ENCODE peak calls at places on chromosomes 12 and 14, in five cellular contexts. N is RWPE1, W is left ventricle myocardium superior, T is HL-60, M is HAP-1. I is an unnamed sample.

GRCh38 chr14:106506901-106507305 is 980.5 kb downstream of the TMEM121 start:
- DNase-seq in M (no peak), T (no peak), W (no peak), N (no peak), I (no peak)

GRCh38 chr14:60931206-60931605 is 49.7 kb downstream of the TRMT5 start:
- DNase-seq in T (no peak), W (no peak), N (no peak), M (no peak), I (no peak)

GRCh38 chr12:108629824-108630476 is 3.7 kb downstream of the SELPLG start:
- DNase-seq in N (peak), T (no peak), W (no peak), M (no peak), I (peak)

GRCh38 chr14:103735439-103735814 is 19.8 kb downstream of the ZFYVE21 start:
- DNase-seq in N (no peak), W (no peak), M (no peak), T (no peak), I (no peak)

GRCh38 chr12:88181881-88182280 is 39.8 kb downstream of the TMTC3 start:
- DNase-seq in W (no peak), N (no peak), T (no peak), M (no peak), I (no peak)

GRCh38 chr12:51959211-51959610 is 7.7 kb downstream of the ACVR1B start:
- DNase-seq in T (no peak), M (no peak), N (no peak), W (no peak), I (no peak)

GRCh38 chr12:2268478-2269286 is 215.9 kb downstream of the CACNA1C start:
- DNase-seq in T (no peak), W (no peak), M (no peak), N (peak), I (no peak)

GRCh38 chr14:104119119-104119699 is 19.2 kb upstream of the KIF26A start:
- DNase-seq in T (no peak), W (peak), N (no peak), M (no peak), I (no peak)

GRCh38 chr12:9702239-9702638 is 30.7 kb downstream of the CLECL1 start:
- DNase-seq in W (no peak), T (no peak), M (no peak), N (no peak), I (no peak)

GRCh38 chr12:48973992-48974673 is 2.6 kb upstream of the WNT10B start:
- DNase-seq in W (peak), N (no peak), T (no peak), M (no peak), I (peak)

GRCh38 chr14:104390221-104390931 is 189.2 kb upstream of the C14orf180 start:
- DNase-seq in W (no peak), T (no peak), N (no peak), M (no peak), I (no peak)

GRCh38 chr14:19800282-19801117 is 3.1 kb upstream of the OR4N2 start:
- DNase-seq in W (no peak), T (no peak), M (no peak), N (no peak), I (no peak)

GRCh38 chr14:32201816-32202467 is at the start of gene RNU6-7:
- DNase-seq in T (no peak), M (peak), N (no peak), W (peak), I (peak)

GRCh38 chr14:76939015-76939742 is 89.3 kb downstream of the IRF2BPL start:
- DNase-seq in M (no peak), W (no peak), N (no peak), T (no peak), I (no peak)

GRCh38 chr12:123533672-123534643 is at the start of gene RILPL1:
- DNase-seq in W (peak), N (no peak), T (peak), M (peak), I (peak)

GRCh38 chr14:89397569-89397968 is 19.5 kb downstream of the FOXN3 start:
- DNase-seq in M (no peak), W (no peak), T (no peak), N (no peak), I (no peak)

GRCh38 chr12:56903374-56903773 is 30.8 kb downstream of the SDR9C7 start:
- DNase-seq in W (no peak), M (no peak), N (no peak), T (no peak), I (no peak)

GRCh38 chr14:101956179-101956885 is 8.0 kb upstream of the DYNC1H1 start:
- DNase-seq in N (no peak), W (no peak), T (no peak), M (no peak), I (no peak)

GRCh38 chr14:20857630-20858261 is 33.4 kb upstream of the RNASE3 start:
- DNase-seq in W (peak), N (peak), M (peak), T (peak), I (peak)

GRCh38 chr12:89882051-89882450 is 173.4 kb upstream of the ATP2B1 start:
- DNase-seq in T (no peak), W (no peak), M (no peak), N (no peak), I (no peak)

GRCh38 chr14:61547186-61548121 is 147.9 kb upstream of the HIF1A start:
- DNase-seq in M (no peak), T (no peak), W (no peak), N (peak), I (no peak)

GRCh38 chr12:6226701-6227096 is 26.5 kb downstream of the CD9 start:
- DNase-seq in T (no peak), N (no peak), W (peak), M (no peak), I (peak)

I was measured in left cardiac atrium.